ENCODE peak calls at places on chromosome 18, in eight cellular contexts. P is mesothelial cell of epicardium, I is astrocyte of the spinal cord, S is iPS DF 6.9, U is AG08396, K is GM13977, Y is HT1080, A is lower lobe of right lung. X is an unnamed sample.

GRCh38 chr18:63000839-63001238 is 285.5 kb downstream of the PHLPP1 start:
- DNase-seq in P (no peak), I (no peak), S (no peak), U (no peak), K (no peak), Y (no peak), A (no peak), X (no peak)

GRCh38 chr18:58394607-58395425 is 234.1 kb downstream of the ALPK2 start:
- DNase-seq in P (no peak), I (no peak), S (no peak), U (no peak), K (no peak), Y (no peak), A (no peak), X (no peak)

GRCh38 chr18:50163505-50163904 is 31.4 kb downstream of the MYO5B start:
- DNase-seq in P (no peak), I (no peak), S (no peak), U (no peak), K (no peak), Y (no peak), A (no peak), X (no peak)

GRCh38 chr18:69557246-69557781 is 156.6 kb downstream of the DOK6 start:
- DNase-seq in P (no peak), I (no peak), S (no peak), U (no peak), K (no peak), Y (no peak), A (no peak), X (no peak)

GRCh38 chr18:62554083-62554815 is 31.4 kb downstream of the ZCCHC2 start:
- DNase-seq in P (no peak), I (no peak), S (no peak), U (no peak), K (no peak), Y (no peak), A (no peak), X (no peak)

GRCh38 chr18:46886893-46887292 is 30.4 kb downstream of the PIAS2 start:
- DNase-seq in P (no peak), I (no peak), S (no peak), U (no peak), K (no peak), Y (no peak), A (no peak), X (no peak)

GRCh38 chr18:30689216-30689615 is 353.3 kb downstream of the DSC3 start:
- DNase-seq in P (no peak), I (no peak), S (no peak), U (no peak), K (no peak), Y (no peak), A (no peak), X (no peak)

GRCh38 chr18:37432796-37433195 is 132.8 kb downstream of the CELF4 start:
- DNase-seq in P (no peak), I (no peak), S (no peak), U (no peak), K (no peak), Y (no peak), A (no peak), X (no peak)

GRCh38 chr18:23134780-23135678 is at the start of gene CABLES1:
- DNase-seq in P (peak; percentile 69), I (peak; percentile 73), S (no peak), U (peak; percentile 78), K (peak; percentile 74), Y (no peak), A (peak; percentile 85), X (no peak)

GRCh38 chr18:39776766-39777165 is 2178.3 kb upstream of the PIK3C3 start:
- DNase-seq in P (no peak), I (no peak), S (no peak), U (no peak), K (no peak), Y (no peak), A (no peak), X (no peak)

GRCh38 chr18:76920974-76921373 is 98.6 kb downstream of the ZNF236 start:
- DNase-seq in P (no peak), I (no peak), S (no peak), U (no peak), K (no peak), Y (no peak), A (no peak), X (no peak)

GRCh38 chr18:26159353-26159752 is 25.7 kb downstream of the PSMA8 start:
- DNase-seq in P (no peak), I (no peak), S (no peak), U (no peak), K (no peak), Y (peak; percentile 4), A (no peak), X (no peak)

X was measured in KG1.